ENCODE peak calls at places on chromosomes 5 and 9, in four cellular contexts. S, E, F and N are unnamed samples.

GRCh38 chr9:112971415-112971814 is 40.6 kb downstream of the ZNF883 start:
- DNase-seq in F (no peak), E (peak), S (no peak), N (peak)

GRCh38 chr5:64763948-64764503 is 4.5 kb downstream of the SREK1IP1 start:
- DNase-seq in E (no peak), S (no peak), F (no peak), N (no peak)

GRCh38 chr5:74483001-74483400 is 157.5 kb downstream of the ENC1 start:
- DNase-seq in E (no peak), S (no peak), F (no peak), N (no peak)

GRCh38 chr5:52579391-52579790 is 208.3 kb upstream of the ITGA1 start:
- DNase-seq in S (no peak), F (no peak), E (no peak), N (no peak)

GRCh38 chr9:81543695-81544094 is 145.7 kb downstream of the TLE1 start:
- DNase-seq in E (peak), F (no peak), S (no peak), N (no peak)

GRCh38 chr5:1413611-1414241 is 31.5 kb downstream of the SLC6A3 start:
- DNase-seq in F (no peak), S (no peak), E (no peak), N (no peak)

GRCh38 chr9:71121275-71122168 is at the start of gene TRPM3:
- DNase-seq in S (peak), F (no peak), E (peak), N (no peak)

GRCh38 chr5:55509768-55510522 is 24.8 kb downstream of the PLPP1 start:
- DNase-seq in F (no peak), E (no peak), S (no peak), N (no peak)

GRCh38 chr5:80701597-80701996 is 46.8 kb upstream of the DHFR start:
- DNase-seq in F (no peak), S (no peak), E (no peak), N (no peak)

GRCh38 chr5:44011518-44011917 is 377.7 kb downstream of the FGF10 start:
- DNase-seq in F (no peak), S (no peak), E (no peak), N (no peak)

GRCh38 chr9:96462538-96462937 is 12.6 kb downstream of the HABP4 start:
- DNase-seq in S (no peak), E (no peak), F (no peak), N (no peak)

GRCh38 chr9:14910178-14910805 is at the start of gene FREM1:
- DNase-seq in F (no peak), E (peak), S (peak), N (no peak)

GRCh38 chr9:21568484-21568883 is 86.4 kb upstream of the IFNE start:
- DNase-seq in S (no peak), E (no peak), F (no peak), N (no peak)